ENCODE peak calls at places on chromosome 16, in seven cellular contexts. One of them, this sample, is unnamed.
A peak's percentile ranks its signal among the peaks of the same experiment; 100 is the strongest.

GRCh38 chr16:29775742-29776408 is 2.2 kb upstream of the ZG16 start:
- DNase-seq in AG10803: no peak
- DNase-seq in cardiac fibroblast: peak; percentile 38
- DNase-seq in GM10248: no peak
- DNase-seq in mesothelial cell of epicardium: no peak
- DNase-seq in neural crest cell: no peak
- DNase-seq in endothelial cell: no peak
- DNase-seq in this sample: no peak

GRCh38 chr16:85227262-85227923 is 115.1 kb upstream of the CIBAR2 start:
- DNase-seq in AG10803: no peak
- DNase-seq in cardiac fibroblast: no peak
- DNase-seq in GM10248: peak; percentile 88
- DNase-seq in mesothelial cell of epicardium: no peak
- DNase-seq in neural crest cell: no peak
- DNase-seq in endothelial cell: no peak
- DNase-seq in this sample: no peak

GRCh38 chr16:69927056-69927757 is 23.9 kb upstream of the CLEC18A start:
- DNase-seq in AG10803: peak; percentile 77
- DNase-seq in cardiac fibroblast: peak; percentile 90
- DNase-seq in GM10248: no peak
- DNase-seq in mesothelial cell of epicardium: no peak
- DNase-seq in neural crest cell: no peak
- DNase-seq in endothelial cell: no peak
- DNase-seq in this sample: no peak

GRCh38 chr16:29710227-29711219 is 31.5 kb downstream of the QPRT start:
- DNase-seq in AG10803: peak; percentile 69
- DNase-seq in cardiac fibroblast: peak; percentile 76
- DNase-seq in GM10248: peak; percentile 67
- DNase-seq in mesothelial cell of epicardium: no peak
- DNase-seq in neural crest cell: peak; percentile 26
- DNase-seq in endothelial cell: peak; percentile 46
- DNase-seq in this sample: no peak

GRCh38 chr16:8355714-8356113 is 234.6 kb downstream of the TMEM114 start:
- DNase-seq in AG10803: no peak
- DNase-seq in cardiac fibroblast: no peak
- DNase-seq in GM10248: no peak
- DNase-seq in mesothelial cell of epicardium: no peak
- DNase-seq in neural crest cell: no peak
- DNase-seq in endothelial cell: no peak
- DNase-seq in this sample: no peak

GRCh38 chr16:65936096-65936495 is 430.4 kb upstream of the CDH5 start:
- DNase-seq in AG10803: no peak
- DNase-seq in cardiac fibroblast: no peak
- DNase-seq in GM10248: no peak
- DNase-seq in mesothelial cell of epicardium: no peak
- DNase-seq in neural crest cell: no peak
- DNase-seq in endothelial cell: no peak
- DNase-seq in this sample: no peak

GRCh38 chr16:72455743-72456659 is 284.0 kb upstream of the PMFBP1 start:
- DNase-seq in AG10803: no peak
- DNase-seq in cardiac fibroblast: no peak
- DNase-seq in GM10248: no peak
- DNase-seq in mesothelial cell of epicardium: no peak
- DNase-seq in neural crest cell: no peak
- DNase-seq in endothelial cell: no peak
- DNase-seq in this sample: no peak

GRCh38 chr16:21197115-21197514 is 14.3 kb downstream of the ZP2 start:
- DNase-seq in AG10803: no peak
- DNase-seq in cardiac fibroblast: no peak
- DNase-seq in GM10248: no peak
- DNase-seq in mesothelial cell of epicardium: no peak
- DNase-seq in neural crest cell: no peak
- DNase-seq in endothelial cell: no peak
- DNase-seq in this sample: no peak

GRCh38 chr16:30395155-30395991 is at the start of gene ZNF48:
- DNase-seq in AG10803: peak; percentile 93
- DNase-seq in cardiac fibroblast: peak; percentile 95
- DNase-seq in GM10248: peak; percentile 81
- DNase-seq in mesothelial cell of epicardium: peak; percentile 75
- DNase-seq in neural crest cell: peak; percentile 77
- DNase-seq in endothelial cell: peak; percentile 80
- DNase-seq in this sample: no peak

GRCh38 chr16:70582280-70582978 is 58.8 kb downstream of the SF3B3 start:
- DNase-seq in AG10803: no peak
- DNase-seq in cardiac fibroblast: peak; percentile 22
- DNase-seq in GM10248: no peak
- DNase-seq in mesothelial cell of epicardium: no peak
- DNase-seq in neural crest cell: no peak
- DNase-seq in endothelial cell: no peak
- DNase-seq in this sample: no peak

GRCh38 chr16:82509636-82510035 is 117.1 kb upstream of the CDH13 start:
- DNase-seq in AG10803: no peak
- DNase-seq in cardiac fibroblast: no peak
- DNase-seq in GM10248: no peak
- DNase-seq in mesothelial cell of epicardium: no peak
- DNase-seq in neural crest cell: no peak
- DNase-seq in endothelial cell: no peak
- DNase-seq in this sample: no peak

GRCh38 chr16:57564571-57565270 is 22.3 kb downstream of the ADGRG5 start:
- DNase-seq in AG10803: no peak
- DNase-seq in cardiac fibroblast: peak; percentile 41
- DNase-seq in GM10248: no peak
- DNase-seq in mesothelial cell of epicardium: no peak
- DNase-seq in neural crest cell: no peak
- DNase-seq in endothelial cell: no peak
- DNase-seq in this sample: no peak

GRCh38 chr16:3736116-3736515 is 18.8 kb upstream of the TRAP1 start:
- DNase-seq in AG10803: no peak
- DNase-seq in cardiac fibroblast: no peak
- DNase-seq in GM10248: no peak
- DNase-seq in mesothelial cell of epicardium: no peak
- DNase-seq in neural crest cell: no peak
- DNase-seq in endothelial cell: no peak
- DNase-seq in this sample: no peak

GRCh38 chr16:87703835-87704375 is 61.9 kb downstream of the KLHDC4 start:
- DNase-seq in AG10803: no peak
- DNase-seq in cardiac fibroblast: no peak
- DNase-seq in GM10248: no peak
- DNase-seq in mesothelial cell of epicardium: no peak
- DNase-seq in neural crest cell: no peak
- DNase-seq in endothelial cell: no peak
- DNase-seq in this sample: no peak

GRCh38 chr16:31131841-31132271 is 3.7 kb downstream of the PRSS8 start:
- DNase-seq in AG10803: no peak
- DNase-seq in cardiac fibroblast: no peak
- DNase-seq in GM10248: no peak
- DNase-seq in mesothelial cell of epicardium: no peak
- DNase-seq in neural crest cell: no peak
- DNase-seq in endothelial cell: no peak
- DNase-seq in this sample: no peak

GRCh38 chr16:9793623-9794022 is 388.6 kb downstream of the GRIN2A start:
- DNase-seq in AG10803: no peak
- DNase-seq in cardiac fibroblast: no peak
- DNase-seq in GM10248: no peak
- DNase-seq in mesothelial cell of epicardium: no peak
- DNase-seq in neural crest cell: no peak
- DNase-seq in endothelial cell: no peak
- DNase-seq in this sample: no peak
- TF ChIP-seq CTCF in AG10803: no peak
- TF ChIP-seq CTCF in cardiac fibroblast: no peak
- TF ChIP-seq CTCF in GM10248: no peak
- TF ChIP-seq CTCF in mesothelial cell of epicardium: no peak
- TF ChIP-seq CTCF in neural crest cell: no peak
- TF ChIP-seq CTCF in endothelial cell: no peak
- TF ChIP-seq CTCF in this sample: no peak

DNA sequence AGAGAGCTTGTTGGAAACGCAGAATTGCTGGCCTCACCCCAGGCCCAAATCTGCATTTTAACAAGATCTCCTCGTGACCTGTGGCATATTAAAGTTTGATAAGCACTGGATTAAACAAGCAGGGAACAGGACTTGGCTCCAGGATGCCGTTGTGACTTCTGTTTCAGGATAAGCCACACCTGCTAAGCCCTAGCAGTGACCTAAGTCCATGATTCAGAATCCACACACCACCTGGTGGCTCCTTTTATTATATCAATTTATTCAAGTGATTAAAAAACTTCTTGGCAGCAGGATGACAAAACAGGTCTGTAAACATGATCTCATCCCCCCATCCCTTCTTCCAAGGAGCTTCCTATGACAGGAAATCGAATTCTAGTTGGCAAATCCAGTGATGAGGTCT is 9.1 kb downstream of the NAGPA start:
- DNase-seq in AG10803: no peak
- DNase-seq in cardiac fibroblast: no peak
- DNase-seq in GM10248: no peak
- DNase-seq in mesothelial cell of epicardium: no peak
- DNase-seq in neural crest cell: no peak
- DNase-seq in endothelial cell: no peak
- DNase-seq in this sample: no peak
- TF ChIP-seq CTCF in AG10803: no peak
- TF ChIP-seq CTCF in cardiac fibroblast: peak; percentile 3
- TF ChIP-seq CTCF in GM10248: no peak
- TF ChIP-seq CTCF in mesothelial cell of epicardium: peak; percentile 14
- TF ChIP-seq CTCF in neural crest cell: peak; percentile 44
- TF ChIP-seq CTCF in endothelial cell: no peak
- TF ChIP-seq CTCF in this sample: no peak

DNA sequence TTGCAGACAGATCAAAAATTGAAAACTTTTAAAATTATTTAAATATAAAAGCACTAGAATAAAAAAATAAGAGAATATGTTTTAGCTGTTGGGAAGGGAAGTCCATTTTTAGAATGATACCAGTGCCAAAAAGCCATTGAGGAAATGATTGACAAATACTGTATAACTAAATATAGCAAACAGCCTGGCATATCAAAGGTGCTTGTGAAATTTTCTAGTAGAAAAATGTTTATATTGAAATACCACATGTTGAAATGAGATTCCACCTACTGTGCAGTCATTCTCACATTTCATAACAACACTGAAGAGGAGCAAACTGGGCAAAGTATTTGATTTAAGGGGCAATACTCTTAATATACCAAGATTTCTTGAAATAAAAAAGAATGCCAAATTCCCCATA is 183.5 kb downstream of the PHKB start:
- DNase-seq in AG10803: peak; percentile 52
- DNase-seq in cardiac fibroblast: peak; percentile 45
- DNase-seq in GM10248: no peak
- DNase-seq in mesothelial cell of epicardium: no peak
- DNase-seq in neural crest cell: no peak
- DNase-seq in endothelial cell: no peak
- DNase-seq in this sample: no peak
- TF ChIP-seq CTCF in AG10803: no peak
- TF ChIP-seq CTCF in cardiac fibroblast: no peak
- TF ChIP-seq CTCF in GM10248: no peak
- TF ChIP-seq CTCF in mesothelial cell of epicardium: no peak
- TF ChIP-seq CTCF in neural crest cell: no peak
- TF ChIP-seq CTCF in endothelial cell: no peak
- TF ChIP-seq CTCF in this sample: no peak

DNA sequence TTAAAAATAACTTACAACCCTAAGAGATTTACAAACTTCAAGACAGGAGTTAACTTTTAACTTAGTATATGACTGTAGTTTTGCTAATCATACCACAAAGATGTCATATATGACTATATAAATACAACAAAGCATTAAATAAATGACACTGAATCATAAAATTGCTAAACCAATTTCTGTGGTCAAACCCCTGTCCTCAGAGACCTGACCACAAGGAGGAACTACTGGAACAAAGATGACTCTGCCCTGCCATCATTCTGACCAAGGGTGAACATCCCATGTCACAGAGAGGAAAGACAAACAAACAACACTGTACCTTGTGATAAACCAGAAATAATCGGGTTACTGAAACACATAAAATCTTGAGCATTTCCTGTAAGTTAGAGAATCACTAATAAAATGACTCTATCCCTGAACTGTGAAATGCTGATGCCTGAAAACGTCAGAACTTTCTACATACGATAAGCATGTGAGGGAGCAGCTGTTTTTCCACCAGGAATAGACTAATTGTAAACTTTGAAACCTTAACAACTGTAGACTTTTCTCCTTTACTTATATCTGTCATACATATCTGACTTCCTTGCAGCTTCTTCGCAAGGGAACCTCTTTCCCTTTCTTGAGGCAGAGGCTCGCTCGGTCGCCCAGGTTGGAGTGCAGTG is 47.9 kb downstream of the WDR59 start:
- DNase-seq in AG10803: peak; percentile 67
- DNase-seq in cardiac fibroblast: peak; percentile 72
- DNase-seq in GM10248: peak; percentile 57
- DNase-seq in mesothelial cell of epicardium: no peak
- DNase-seq in neural crest cell: no peak
- DNase-seq in endothelial cell: no peak
- DNase-seq in this sample: peak; percentile 12
- TF ChIP-seq CTCF in AG10803: peak; percentile 3
- TF ChIP-seq CTCF in cardiac fibroblast: no peak
- TF ChIP-seq CTCF in GM10248: no peak
- TF ChIP-seq CTCF in mesothelial cell of epicardium: no peak
- TF ChIP-seq CTCF in neural crest cell: no peak
- TF ChIP-seq CTCF in endothelial cell: no peak
- TF ChIP-seq CTCF in this sample: no peak

GRCh38 chr16:76265434-76266045 is 11.7 kb upstream of the CNTNAP4 start:
- DNase-seq in AG10803: no peak
- DNase-seq in cardiac fibroblast: peak; percentile 39
- DNase-seq in GM10248: peak; percentile 12
- DNase-seq in mesothelial cell of epicardium: peak; percentile 43
- DNase-seq in neural crest cell: peak; percentile 64
- DNase-seq in endothelial cell: peak; percentile 18
- DNase-seq in this sample: no peak
- TF ChIP-seq CTCF in AG10803: peak; percentile 21
- TF ChIP-seq CTCF in cardiac fibroblast: peak; percentile 50
- TF ChIP-seq CTCF in GM10248: peak; percentile 11
- TF ChIP-seq CTCF in mesothelial cell of epicardium: peak; percentile 55
- TF ChIP-seq CTCF in neural crest cell: peak; percentile 66
- TF ChIP-seq CTCF in endothelial cell: peak; percentile 35
- TF ChIP-seq CTCF in this sample: no peak

GRCh38 chr16:386641-387156 is 4.9 kb upstream of the PGAP6 start:
- DNase-seq in AG10803: no peak
- DNase-seq in cardiac fibroblast: peak; percentile 51
- DNase-seq in GM10248: no peak
- DNase-seq in mesothelial cell of epicardium: no peak
- DNase-seq in neural crest cell: peak; percentile 36
- DNase-seq in endothelial cell: no peak
- DNase-seq in this sample: no peak
- TF ChIP-seq CTCF in AG10803: no peak
- TF ChIP-seq CTCF in cardiac fibroblast: no peak
- TF ChIP-seq CTCF in GM10248: no peak
- TF ChIP-seq CTCF in mesothelial cell of epicardium: no peak
- TF ChIP-seq CTCF in neural crest cell: no peak
- TF ChIP-seq CTCF in endothelial cell: no peak
- TF ChIP-seq CTCF in this sample: no peak

This sample was measured in AG09319.